ENCODE peak calls at places on chromosomes 13 and 19, in ten cellular contexts. One of them, this sample, is unnamed.

GRCh38 chr19:14090509-14091085 is at the start of gene SAMD1:
- DNase-seq in tibial nerve: peak; percentile 89
- DNase-seq in NT2/D1: no peak
- DNase-seq in iris pigment epithelial cell: peak; percentile 83
- DNase-seq in WTC11: peak; percentile 81
- DNase-seq in mucosa of gallbladder: peak; percentile 92
- DNase-seq in activated CD4-positive, alpha-beta T cell treated with anti-CD3 and anti-CD28 coated beads, Interleukin-2, amount 50 U/mL, for 24 hours: peak; percentile 78
- DNase-seq in NCI-H524 treated with DMSO at 0.1 percent for 48 hours: no peak
- DNase-seq in Caco-2: peak; percentile 80
- DNase-seq in H4: peak; percentile 75
- DNase-seq in this sample: peak; percentile 95

GRCh38 chr19:7506385-7507328 is 9.2 kb upstream of the ZNF358 start:
- DNase-seq in tibial nerve: peak; percentile 38
- DNase-seq in NT2/D1: peak; percentile 95
- DNase-seq in iris pigment epithelial cell: peak; percentile 82
- DNase-seq in WTC11: peak; percentile 99
- DNase-seq in mucosa of gallbladder: peak; percentile 95
- DNase-seq in activated CD4-positive, alpha-beta T cell treated with anti-CD3 and anti-CD28 coated beads, Interleukin-2, amount 50 U/mL, for 24 hours: no peak
- DNase-seq in NCI-H524 treated with DMSO at 0.1 percent for 48 hours: no peak
- DNase-seq in Caco-2: peak; percentile 63
- DNase-seq in H4: peak; percentile 78
- DNase-seq in this sample: peak; percentile 91

GRCh38 chr13:34469212-34469983 is 472.7 kb upstream of the NBEA start:
- DNase-seq in tibial nerve: no peak
- DNase-seq in NT2/D1: no peak
- DNase-seq in iris pigment epithelial cell: peak; percentile 7
- DNase-seq in WTC11: no peak
- DNase-seq in mucosa of gallbladder: peak; percentile 21
- DNase-seq in activated CD4-positive, alpha-beta T cell treated with anti-CD3 and anti-CD28 coated beads, Interleukin-2, amount 50 U/mL, for 24 hours: no peak
- DNase-seq in NCI-H524 treated with DMSO at 0.1 percent for 48 hours: no peak
- DNase-seq in Caco-2: no peak
- DNase-seq in H4: peak; percentile 2
- DNase-seq in this sample: no peak

GRCh38 chr13:20521388-20521787 is 4.3 kb downstream of the CRYL1 start:
- DNase-seq in tibial nerve: no peak
- DNase-seq in NT2/D1: no peak
- DNase-seq in iris pigment epithelial cell: no peak
- DNase-seq in WTC11: no peak
- DNase-seq in mucosa of gallbladder: no peak
- DNase-seq in activated CD4-positive, alpha-beta T cell treated with anti-CD3 and anti-CD28 coated beads, Interleukin-2, amount 50 U/mL, for 24 hours: no peak
- DNase-seq in NCI-H524 treated with DMSO at 0.1 percent for 48 hours: no peak
- DNase-seq in Caco-2: no peak
- DNase-seq in H4: peak; percentile 20
- DNase-seq in this sample: no peak

GRCh38 chr19:8335343-8336071 is 7.6 kb downstream of the KANK3 start:
- DNase-seq in tibial nerve: no peak
- DNase-seq in NT2/D1: no peak
- DNase-seq in iris pigment epithelial cell: no peak
- DNase-seq in WTC11: peak; percentile 59
- DNase-seq in mucosa of gallbladder: no peak
- DNase-seq in activated CD4-positive, alpha-beta T cell treated with anti-CD3 and anti-CD28 coated beads, Interleukin-2, amount 50 U/mL, for 24 hours: no peak
- DNase-seq in NCI-H524 treated with DMSO at 0.1 percent for 48 hours: no peak
- DNase-seq in Caco-2: peak; percentile 57
- DNase-seq in H4: no peak
- DNase-seq in this sample: no peak

GRCh38 chr13:78497702-78498319 is 105.5 kb downstream of the POU4F1 start:
- DNase-seq in tibial nerve: no peak
- DNase-seq in NT2/D1: no peak
- DNase-seq in iris pigment epithelial cell: no peak
- DNase-seq in WTC11: no peak
- DNase-seq in mucosa of gallbladder: no peak
- DNase-seq in activated CD4-positive, alpha-beta T cell treated with anti-CD3 and anti-CD28 coated beads, Interleukin-2, amount 50 U/mL, for 24 hours: no peak
- DNase-seq in NCI-H524 treated with DMSO at 0.1 percent for 48 hours: no peak
- DNase-seq in Caco-2: no peak
- DNase-seq in H4: no peak
- DNase-seq in this sample: no peak

GRCh38 chr19:19817357-19817756 is 4.2 kb downstream of the ZNF506 start:
- DNase-seq in tibial nerve: no peak
- DNase-seq in NT2/D1: no peak
- DNase-seq in iris pigment epithelial cell: no peak
- DNase-seq in WTC11: no peak
- DNase-seq in mucosa of gallbladder: no peak
- DNase-seq in activated CD4-positive, alpha-beta T cell treated with anti-CD3 and anti-CD28 coated beads, Interleukin-2, amount 50 U/mL, for 24 hours: peak; percentile 45
- DNase-seq in NCI-H524 treated with DMSO at 0.1 percent for 48 hours: no peak
- DNase-seq in Caco-2: no peak
- DNase-seq in H4: no peak
- DNase-seq in this sample: no peak

GRCh38 chr13:112532837-112533745 is 54.9 kb downstream of the TUBGCP3 start:
- DNase-seq in tibial nerve: no peak
- DNase-seq in NT2/D1: no peak
- DNase-seq in iris pigment epithelial cell: no peak
- DNase-seq in WTC11: no peak
- DNase-seq in mucosa of gallbladder: no peak
- DNase-seq in activated CD4-positive, alpha-beta T cell treated with anti-CD3 and anti-CD28 coated beads, Interleukin-2, amount 50 U/mL, for 24 hours: no peak
- DNase-seq in NCI-H524 treated with DMSO at 0.1 percent for 48 hours: no peak
- DNase-seq in Caco-2: no peak
- DNase-seq in H4: no peak
- DNase-seq in this sample: no peak